ENCODE peak calls at places on chromosomes 7 and 10, in seven cellular contexts. A is neural progenitor cell, H is brain microvascular endothelial cell, F is tibial nerve, I is kidney, T is endothelial cell of umbilical vein, P is heart right ventricle. M is an unnamed sample.

GRCh38 chr10:73134727-73135126 is 24.5 kb downstream of the NUDT13 start:
- DNase-seq in P (no peak), T (no peak), H (no peak), F (no peak), A (no peak), I (no peak), M (no peak)

GRCh38 chr10:49415846-49416245 is 20.0 kb upstream of the DRGX start:
- DNase-seq in F (no peak), P (no peak), T (no peak), I (no peak), H (no peak), A (no peak), M (no peak)

GRCh38 chr10:29736325-29737208 is 101.8 kb upstream of the SVIL start:
- DNase-seq in I (peak; percentile 87), P (peak; percentile 46), F (peak; percentile 44), H (peak; percentile 27), A (peak; percentile 84), T (peak; percentile 59), M (peak; percentile 88)

GRCh38 chr10:59434463-59435326 is 72.3 kb upstream of the FAM13C start:
- DNase-seq in F (no peak), P (no peak), T (peak; percentile 61), H (peak; percentile 36), I (no peak), A (no peak), M (no peak)

GRCh38 chr10:30827531-30828120 is 198.1 kb upstream of the LYZL2 start:
- DNase-seq in F (no peak), T (peak; percentile 48), P (peak; percentile 31), H (no peak), I (no peak), A (no peak), M (no peak)

GRCh38 chr10:132675031-132675740 is 110.8 kb downstream of the NKX6-2 start:
- DNase-seq in H (no peak), I (peak; percentile 39), A (peak; percentile 1), T (no peak), F (no peak), P (no peak), M (peak; percentile 21)

GRCh38 chr10:88840881-88841280 is 10.8 kb downstream of the ANKRD22 start:
- DNase-seq in H (no peak), F (no peak), A (no peak), I (no peak), P (no peak), T (no peak), M (no peak)

GRCh38 chr10:132443605-132443997 is 46.6 kb downstream of the PWWP2B start:
- DNase-seq in H (peak; percentile 38), F (no peak), A (no peak), I (peak; percentile 89), T (no peak), P (no peak), M (peak; percentile 81)

GRCh38 chr10:129601737-129602136 is 134.7 kb downstream of the MGMT start:
- DNase-seq in F (no peak), P (no peak), H (no peak), T (no peak), A (no peak), I (no peak), M (no peak)

GRCh38 chr7:18610331-18610948 is 114.9 kb downstream of the HDAC9 start:
- DNase-seq in T (peak; percentile 38), I (no peak), H (peak; percentile 18), P (no peak), F (no peak), A (peak; percentile 64), M (no peak)

GRCh38 chr10:126731613-126731995 is 61.1 kb upstream of the C10orf90 start:
- DNase-seq in H (no peak), F (no peak), P (peak; percentile 9), I (no peak), A (no peak), T (no peak), M (no peak)

GRCh38 chr10:804787-805634 is 115.5 kb upstream of the DIP2C start:
- DNase-seq in T (no peak), F (no peak), P (no peak), H (no peak), I (peak; percentile 80), A (no peak), M (no peak)

GRCh38 chr7:157139142-157140117 is 704 bp downstream of the UBE3C start:
- DNase-seq in T (no peak), H (peak; percentile 6), P (peak; percentile 34), I (peak; percentile 84), F (no peak), A (no peak), M (peak; percentile 85)

GRCh38 chr7:15602236-15602635 is 40.4 kb upstream of the AGMO start:
- DNase-seq in H (peak; percentile 36), T (peak; percentile 48), I (no peak), P (no peak), F (no peak), A (no peak), M (no peak)

GRCh38 chr7:158467562-158467961 is 120.1 kb downstream of the PTPRN2 start:
- DNase-seq in F (no peak), T (no peak), P (no peak), H (no peak), I (no peak), A (no peak), M (no peak)
- H3K4me3 ChIP-seq in F (no peak overlapping the region), T (no peak overlapping the region), P (no peak overlapping the region), H (no peak overlapping the region), I (no peak overlapping the region), A (no peak overlapping the region), M (no peak overlapping the region)

GRCh38 chr7:102024769-102025391 is 207.5 kb downstream of the CUX1 start:
- DNase-seq in I (peak; percentile 22), T (no peak), P (peak; percentile 22), H (no peak), A (peak; percentile 34), F (no peak), M (no peak)

GRCh38 chr7:102029616-102030015 is 212.2 kb downstream of the CUX1 start:
- DNase-seq in T (no peak), A (no peak), P (no peak), F (no peak), I (no peak), H (no peak), M (no peak)

GRCh38 chr7:102028206-102028826 is 210.9 kb downstream of the CUX1 start:
- DNase-seq in P (no peak), H (no peak), F (no peak), I (no peak), A (no peak), T (no peak), M (peak; percentile 45)

GRCh38 chr7:102030696-102031095 is 213.3 kb downstream of the CUX1 start:
- DNase-seq in P (no peak), F (no peak), A (no peak), I (no peak), H (no peak), T (no peak), M (peak; percentile 16)
- H3K27ac ChIP-seq in P (no peak overlapping the region), F (no peak overlapping the region), A (no peak overlapping the region), I (no peak overlapping the region), H (no peak overlapping the region), T (no peak overlapping the region), M (no peak overlapping the region)

GRCh38 chr7:7157887-7158271 is 24.5 kb upstream of the C1GALT1 start:
- DNase-seq in I (no peak), H (peak; percentile 39), F (no peak), T (no peak), P (no peak), A (no peak), M (no peak)
- H3K4me3 ChIP-seq in I (no peak overlapping the region), H (no peak overlapping the region), F (no peak overlapping the region), T (no peak overlapping the region), P (no peak overlapping the region), A (no peak overlapping the region), M (no peak overlapping the region)

GRCh38 chr10:112330607-112331160 is 43.2 kb upstream of the ACSL5 start:
- DNase-seq in I (no peak), T (no peak), A (no peak), H (no peak), F (no peak), P (no peak), M (no peak)
- H3K27ac ChIP-seq in I (no peak overlapping the region), T (no peak overlapping the region), A (no peak overlapping the region), H (no peak overlapping the region), F (no peak overlapping the region), P (no peak overlapping the region), M (no peak overlapping the region)